ENCODE peak calls at places on chromosomes 16 and 17, in eight cellular contexts. T is HCT116, K is GM23338, P is PC-3, R is GM23248, X is neural progenitor cell, G is SK-N-SH, L is MM.1S. N is an unnamed sample. For H3K27me3, the result is how much of the 10 kb centered on the place peaks cover.

GRCh38 chr17:50056961-50057330 is 1.0 kb downstream of the ITGA3 start:
- DNase-seq in T (no peak), K (peak), P (peak), R (peak), X (peak), G (no peak), L (no peak), N (peak)

GRCh38 chr17:76272541-76273434 is 7.6 kb downstream of the UBALD2 start:
- DNase-seq in T (no peak), K (no peak), P (no peak), R (no peak), X (no peak), G (no peak), L (no peak), N (no peak)

GRCh38 chr17:14451729-14452191 is 150.9 kb downstream of the HS3ST3B1 start:
- DNase-seq in T (no peak), K (no peak), P (no peak), R (no peak), X (no peak), G (no peak), L (no peak), N (peak)

GRCh38 chr17:35117984-35118383 is 1.7 kb downstream of the RAD51D start:
- DNase-seq in T (no peak), K (no peak), P (peak), R (peak), X (no peak), G (no peak), L (peak), N (no peak)

GRCh38 chr17:78394209-78394608 is 15.8 kb downstream of the PGS1 start:
- DNase-seq in T (no peak), K (no peak), P (no peak), R (no peak), X (no peak), G (no peak), L (no peak), N (no peak)

GRCh38 chr17:9456265-9456664 is 119.4 kb downstream of the STX8 start:
- DNase-seq in T (no peak), K (no peak), P (no peak), R (no peak), X (no peak), G (no peak), L (peak), N (peak)

GRCh38 chr16:48613061-48613957 is 3.3 kb upstream of the N4BP1 start:
- DNase-seq in T (no peak), K (peak), P (peak), R (peak), X (no peak), G (no peak), L (peak), N (peak)

GRCh38 chr16:28105954-28106353 is 42.4 kb upstream of the GSG1L start:
- DNase-seq in T (no peak), K (no peak), P (no peak), R (no peak), X (no peak), G (no peak), L (no peak), N (no peak)

GRCh38 chr17:73285603-73285908 is 23.9 kb upstream of the CPSF4L start:
- DNase-seq in T (no peak), K (no peak), P (no peak), R (no peak), X (no peak), G (no peak), L (no peak), N (no peak)

GRCh38 chr16:30054959-30055553 is 10.5 kb upstream of the ALDOA start:
- DNase-seq in T (no peak), K (peak), P (peak), R (no peak), X (peak), G (peak), L (peak), N (no peak)

GRCh38 chr17:57954421-57955182 is 610 bp downstream of the CUEDC1 start:
- DNase-seq in T (no peak), K (peak), P (peak), R (peak), X (peak), G (peak), L (no peak), N (peak)

GRCh38 chr17:62931101-62931500 is 34.9 kb upstream of the TANC2 start:
- DNase-seq in T (no peak), K (no peak), P (no peak), R (peak), X (no peak), G (no peak), L (no peak), N (no peak)

GRCh38 chr16:16828913-16829398 is 450.0 kb downstream of the NPIPA7 start:
- DNase-seq in T (no peak), K (peak), P (no peak), R (no peak), X (peak), G (no peak), L (no peak), N (no peak)

GRCh38 chr16:70638814-70639792 is 7.3 kb upstream of the IL34 start:
- DNase-seq in T (no peak), K (no peak), P (no peak), R (peak), X (no peak), G (peak), L (peak), N (peak)

DNA sequence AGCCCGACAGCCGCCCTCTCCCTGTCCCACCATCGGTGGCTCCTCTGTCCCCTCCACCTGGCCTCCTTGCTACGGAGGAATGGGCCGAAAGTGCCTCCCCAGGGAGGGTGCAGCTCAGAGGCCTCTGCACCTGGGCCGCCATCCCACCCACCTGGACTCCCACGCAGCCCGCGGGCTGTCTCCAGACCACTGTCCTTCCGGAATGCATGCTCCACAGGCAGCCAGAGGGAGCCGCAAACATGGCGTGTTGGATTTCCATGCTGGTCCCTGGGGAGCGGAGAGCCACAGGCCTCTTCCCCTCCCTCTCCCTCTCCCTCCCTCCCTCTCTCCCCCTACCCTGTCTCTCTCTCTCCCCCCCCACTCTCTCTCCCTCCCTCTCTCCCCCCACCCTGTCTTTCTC is 3.0 kb downstream of the SSTR5 start:
- DNase-seq in T (no peak), K (no peak), P (no peak), R (no peak), X (no peak), G (no peak), L (no peak), N (no peak)
- H3K27me3 ChIP-seq in T (under half), K (under half), P (under half), R (under half), X (under half), G (half or more), L (half or more), N (under half)

DNA sequence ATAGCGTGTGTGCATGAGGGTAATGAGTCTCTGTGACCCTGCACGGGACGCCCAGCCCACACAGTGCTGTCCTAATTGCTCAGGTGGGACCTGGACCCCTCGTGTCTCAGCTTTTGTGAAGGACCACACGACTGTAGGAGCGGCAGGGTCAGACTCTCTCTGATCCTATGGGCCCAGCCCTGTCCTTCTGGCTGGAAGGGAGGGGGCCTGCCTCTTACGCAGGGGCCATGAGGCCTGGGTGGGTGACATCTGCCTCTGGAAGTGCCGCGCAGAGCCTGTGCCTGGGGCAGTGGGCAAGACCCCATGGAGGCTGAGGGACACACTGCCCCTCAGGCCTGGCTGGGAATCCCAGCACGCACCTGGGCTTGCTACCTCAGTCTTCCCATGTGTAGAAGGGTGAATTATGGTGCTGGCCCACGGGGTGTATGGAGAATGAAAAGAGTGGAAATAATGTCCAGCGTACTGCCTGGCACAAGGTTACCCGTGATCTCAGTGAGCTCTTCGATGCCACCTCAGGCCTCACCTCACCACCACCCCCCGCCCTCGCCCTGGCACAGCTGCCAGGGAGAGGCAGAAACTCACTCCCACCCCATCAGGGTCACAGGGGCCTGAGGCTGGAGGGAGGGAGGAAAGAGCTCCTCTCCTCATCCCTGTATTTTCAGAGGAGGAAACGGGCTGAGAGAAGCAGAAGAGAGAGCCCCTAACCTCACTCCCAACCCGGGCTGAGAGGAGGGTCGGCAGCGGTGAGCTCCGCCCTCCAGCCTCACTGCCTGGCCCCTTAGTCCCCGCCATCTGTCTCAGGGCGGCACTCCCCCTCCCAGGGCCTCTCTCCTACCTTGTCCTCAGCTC is 27.1 kb upstream of the DBNDD1 start:
- DNase-seq in T (no peak), K (peak), P (no peak), R (no peak), X (no peak), G (peak), L (no peak), N (no peak)
- H2AFZ ChIP-seq in T (no peak), K (peak), P (no peak), R (peak), X (peak), G (no peak), L (no peak), N (peak)

DNA sequence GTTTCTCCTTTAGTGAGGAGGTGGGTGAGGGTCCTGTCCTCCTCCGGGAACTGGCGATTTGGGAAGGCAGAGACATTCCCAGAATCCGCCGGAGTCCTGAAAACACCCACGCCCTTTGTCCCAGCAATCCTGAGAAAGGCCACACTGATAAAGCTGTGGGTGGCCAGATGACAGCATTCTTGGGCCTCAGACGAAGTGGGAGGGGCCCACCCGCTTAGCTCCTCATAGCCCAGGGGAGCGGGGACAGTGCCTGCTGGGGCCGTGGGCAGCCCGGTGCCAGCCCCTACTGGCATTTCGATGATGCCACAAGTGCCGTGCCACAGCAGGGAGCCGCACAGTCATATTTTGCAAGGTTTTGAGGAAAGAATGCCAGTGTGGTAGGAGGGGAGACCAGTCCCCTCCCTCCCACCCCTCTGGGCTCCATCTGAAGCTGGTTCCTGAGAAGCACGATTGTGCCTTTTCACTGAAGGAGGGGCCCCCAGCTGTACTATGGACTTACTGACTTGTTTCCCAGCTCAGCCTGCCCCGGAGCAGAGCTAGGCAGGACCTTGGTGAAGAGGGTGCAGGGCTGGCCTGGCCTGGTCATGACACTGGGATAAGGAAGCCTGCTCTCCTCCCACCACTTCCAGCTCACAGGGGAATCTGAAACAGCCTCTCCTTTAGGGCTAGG is 20.9 kb upstream of the MPRIP start:
- DNase-seq in T (no peak), K (no peak), P (no peak), R (peak), X (peak), G (no peak), L (no peak), N (peak)
- TF ChIP-seq EZH2phosphoT487 in T (no peak), K (no peak), P (no peak), R (no peak), X (no peak), G (no peak), L (no peak), N (no peak)

DNA sequence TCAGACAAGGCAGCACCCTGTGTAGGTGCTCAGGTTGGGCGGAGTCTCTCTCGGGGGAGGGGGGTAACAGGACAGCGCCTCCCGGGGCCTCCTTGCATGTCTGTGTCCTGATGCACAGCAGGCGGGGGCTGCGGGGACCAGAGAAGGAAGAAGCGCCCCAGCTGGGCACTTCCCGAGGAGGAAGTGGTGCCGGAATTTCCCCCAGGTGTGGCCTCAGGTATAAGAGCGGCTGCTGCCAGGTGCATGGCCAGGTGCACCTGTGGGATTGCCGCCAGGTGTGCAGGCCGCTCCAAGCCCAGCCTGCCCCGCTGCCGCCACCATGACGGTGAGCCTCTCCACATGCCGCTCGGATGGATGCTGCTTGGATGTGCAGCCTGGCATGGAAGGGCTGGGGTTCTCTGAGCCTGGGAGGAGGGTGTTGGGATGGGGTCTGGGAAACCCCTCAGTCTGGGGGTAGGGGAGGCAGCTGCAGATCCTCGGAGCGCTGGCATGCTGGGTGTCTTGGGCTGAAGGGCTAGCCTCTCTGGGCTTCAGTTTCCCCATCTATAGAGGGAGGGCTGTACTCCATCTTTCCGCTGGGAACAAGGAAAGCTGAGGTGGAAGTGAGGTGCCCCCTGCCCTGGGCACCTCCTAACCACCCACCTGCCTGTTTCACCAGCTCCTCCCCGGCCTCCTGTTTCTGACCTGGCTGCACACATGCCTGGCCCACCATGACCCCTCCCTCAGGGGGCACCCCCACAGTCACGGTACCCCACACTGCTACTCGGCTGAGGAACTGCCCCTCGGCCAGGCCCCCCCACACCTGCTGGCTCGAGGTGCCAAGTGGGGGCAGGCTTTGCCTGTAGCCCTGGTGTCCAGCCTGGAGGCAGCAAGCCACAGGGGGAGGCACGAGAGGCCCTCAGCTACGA is at the start of gene IL17C:
- DNase-seq in T (no peak), K (peak), P (peak), R (no peak), X (no peak), G (no peak), L (peak), N (no peak)
- H3K27me3 ChIP-seq in T (under half), K (under half), P (under half), R (under half), X (half or more), G (under half), L (under half), N (under half)

N was measured in hepatocyte.